ENCODE peak calls at places on chromosomes 3 and 15, in eight cellular contexts. O is breast epithelium, V is suprapubic skin, D is transverse colon, C is ovary, L is spleen, R is heart left ventricle, N is A549. F is an unnamed sample. For H3K4me1, the result is how much of the 10 kb centered on the place peaks cover.

GRCh38 chr3:160686955-160687535 is 10.1 kb downstream of the ARL14 start:
- DNase-seq in O (no peak), V (no peak), D (no peak), C (no peak), L (no peak), R (no peak), N (peak), F (no peak)

GRCh38 chr3:127717357-127718243 is 44.8 kb downstream of the ABTB1 start:
- DNase-seq in O (no peak), V (no peak), D (no peak), C (no peak), L (no peak), R (no peak), N (no peak), F (no peak)

GRCh38 chr15:76533060-76533955 is 196.7 kb downstream of the ISL2 start:
- DNase-seq in O (no peak), V (no peak), D (no peak), C (no peak), L (no peak), R (no peak), N (peak), F (no peak)

GRCh38 chr3:32347286-32348125 is 44.1 kb upstream of the CMTM7 start:
- DNase-seq in O (no peak), V (no peak), D (peak), C (no peak), L (peak), R (peak), N (no peak), F (no peak)

GRCh38 chr3:148999806-149000205 is 8.5 kb downstream of the GYG1 start:
- DNase-seq in O (no peak), V (no peak), D (no peak), C (no peak), L (no peak), R (no peak), N (no peak), F (no peak)

GRCh38 chr3:70040386-70040785 is 40.9 kb downstream of the SAMMSON start:
- DNase-seq in O (no peak), V (no peak), D (no peak), C (no peak), L (no peak), R (no peak), N (peak), F (no peak)

GRCh38 chr3:134617608-134618472 is 33.0 kb downstream of the KY start:
- DNase-seq in O (no peak), V (no peak), D (no peak), C (no peak), L (peak), R (no peak), N (no peak), F (peak)

GRCh38 chr3:59559721-59560514 is 510.1 kb upstream of the CFAP20DC start:
- DNase-seq in O (no peak), V (no peak), D (no peak), C (no peak), L (no peak), R (no peak), N (peak), F (no peak)

GRCh38 chr15:51780636-51781035 is 29.2 kb downstream of the TMOD2 start:
- DNase-seq in O (no peak), V (no peak), D (no peak), C (no peak), L (no peak), R (no peak), N (no peak), F (no peak)

GRCh38 chr15:51771773-51772172 is 20.4 kb downstream of the TMOD2 start:
- DNase-seq in O (no peak), V (no peak), D (no peak), C (no peak), L (no peak), R (no peak), N (no peak), F (no peak)

GRCh38 chr15:51770902-51771301 is 19.5 kb downstream of the TMOD2 start:
- DNase-seq in O (no peak), V (no peak), D (no peak), C (no peak), L (no peak), R (no peak), N (no peak), F (no peak)

GRCh38 chr15:51776952-51777574 is 25.7 kb downstream of the TMOD2 start:
- DNase-seq in O (peak), V (no peak), D (peak), C (peak), L (no peak), R (peak), N (peak), F (no peak)

GRCh38 chr15:51775967-51776816 is 24.8 kb downstream of the TMOD2 start:
- DNase-seq in O (no peak), V (no peak), D (peak), C (peak), L (no peak), R (peak), N (peak), F (peak)
- TF ChIP-seq POLR2A in O (no peak), V (no peak), D (no peak), C (no peak), L (no peak), R (no peak), N (no peak), F (no peak)

DNA sequence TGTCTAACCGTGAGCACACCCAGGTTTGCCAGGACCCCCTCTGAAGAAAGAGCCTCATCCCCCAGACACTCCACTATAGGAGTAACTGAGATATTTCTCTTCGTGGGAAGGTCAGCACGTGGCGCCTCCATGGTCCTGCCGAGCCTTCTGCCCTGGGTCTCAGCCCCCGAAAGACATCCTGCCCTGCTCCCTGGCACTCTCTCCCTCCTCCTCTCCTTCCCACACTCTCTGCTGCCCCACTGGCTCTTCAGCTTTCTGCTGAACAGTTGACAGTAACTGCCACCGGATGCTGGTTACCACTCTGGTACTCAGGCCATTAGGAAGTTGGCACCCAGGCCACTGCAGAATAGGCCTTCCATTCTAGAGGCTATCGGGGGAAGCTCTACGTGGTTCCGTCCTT is 185.2 kb downstream of the UACA start:
- DNase-seq in O (no peak), V (peak), D (no peak), C (no peak), L (no peak), R (no peak), N (no peak), F (no peak)
- H3K4me1 ChIP-seq in O (under half), V (under half), D (under half), C (under half), L (under half), R (under half), N (under half), F (under half)

GRCh38 chr3:72657666-72658065 is 190.6 kb downstream of the SHQ1 start:
- DNase-seq in O (no peak), V (no peak), D (no peak), C (no peak), L (no peak), R (no peak), N (no peak), F (no peak)

GRCh38 chr3:72658466-72659100 is 189.7 kb downstream of the SHQ1 start:
- DNase-seq in O (no peak), V (no peak), D (no peak), C (no peak), L (no peak), R (no peak), N (no peak), F (no peak)

GRCh38 chr3:72661115-72661457 is 187.2 kb downstream of the SHQ1 start:
- DNase-seq in O (peak), V (no peak), D (peak), C (no peak), L (no peak), R (peak), N (peak), F (no peak)

GRCh38 chr3:72659609-72660008 is 188.6 kb downstream of the SHQ1 start:
- DNase-seq in O (no peak), V (no peak), D (no peak), C (no peak), L (no peak), R (no peak), N (no peak), F (no peak)

GRCh38 chr3:72660270-72661114 is 187.8 kb downstream of the SHQ1 start:
- DNase-seq in O (no peak), V (no peak), D (no peak), C (no peak), L (no peak), R (no peak), N (no peak), F (no peak)
- H3K27ac ChIP-seq in O (peak), V (no peak), D (no peak), C (no peak), L (no peak), R (no peak), N (peak), F (no peak)

GRCh38 chr3:186790261-186790981 is 7.0 kb downstream of the EIF4A2 start:
- DNase-seq in O (no peak), V (no peak), D (no peak), C (no peak), L (no peak), R (no peak), N (peak), F (no peak)
- TF ChIP-seq POLR2A in O (no peak), V (no peak), D (peak), C (no peak), L (no peak), R (no peak), N (no peak), F (no peak)

DNA sequence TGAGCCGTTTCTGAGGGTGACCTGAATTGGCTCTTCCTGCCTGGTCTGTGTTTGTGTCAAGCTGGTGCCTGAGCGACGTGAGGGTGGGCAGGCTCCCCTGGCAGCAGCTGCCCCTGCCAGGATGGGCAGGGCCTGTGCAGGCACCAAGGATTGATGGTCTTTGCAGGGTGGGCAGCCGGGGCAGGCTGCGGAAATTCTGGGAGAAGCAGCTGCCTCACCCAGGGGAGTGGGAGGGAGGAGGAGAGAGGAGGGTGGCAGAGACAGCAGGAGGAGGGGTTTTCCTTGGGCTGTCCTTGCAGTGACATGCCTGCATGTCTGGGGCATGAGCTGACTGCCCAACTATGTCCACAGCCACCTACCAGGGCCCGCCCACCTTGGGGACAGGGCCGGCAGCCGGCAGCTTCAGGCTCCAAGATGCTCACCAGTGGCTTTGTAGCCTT is 27.9 kb upstream of the SLC6A6 start:
- DNase-seq in O (peak), V (no peak), D (no peak), C (no peak), L (no peak), R (peak), N (no peak), F (no peak)
- H3K4me1 ChIP-seq in O (under half), V (half or more), D (under half), C (under half), L (half or more), R (under half), N (under half), F (under half)

DNA sequence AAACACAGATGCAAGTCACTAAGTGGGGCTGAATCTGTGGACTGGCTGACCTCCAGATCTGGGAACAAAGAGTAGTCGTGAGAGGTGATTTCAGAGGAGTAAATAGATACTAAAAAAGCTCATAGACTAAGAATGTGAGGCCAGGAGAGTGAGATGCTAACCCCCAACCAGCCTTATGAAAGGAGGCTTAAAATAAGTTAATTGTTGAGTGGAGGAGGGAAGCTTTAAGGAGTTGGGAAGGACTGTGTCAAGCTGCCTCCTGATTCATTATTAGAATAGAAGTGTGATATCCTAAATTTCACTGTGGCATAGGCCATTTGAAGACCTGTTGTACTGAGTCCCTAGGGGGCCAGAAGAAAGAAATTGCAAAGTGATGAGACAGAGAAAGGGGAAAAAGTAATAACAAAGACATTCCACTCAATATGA is 107.6 kb downstream of the RBPMS2 start:
- DNase-seq in O (no peak), V (no peak), D (no peak), C (no peak), L (no peak), R (no peak), N (no peak), F (no peak)
- H3K27ac ChIP-seq in O (no peak), V (no peak), D (no peak), C (no peak), L (no peak), R (no peak), N (no peak), F (no peak)

GRCh38 chr3:120224249-120224648 is 60.8 kb downstream of the GPR156 start:
- DNase-seq in O (no peak), V (no peak), D (no peak), C (no peak), L (no peak), R (no peak), N (no peak), F (no peak)

GRCh38 chr3:120214161-120214560 is 70.9 kb downstream of the GPR156 start:
- DNase-seq in O (no peak), V (no peak), D (no peak), C (peak), L (no peak), R (no peak), N (no peak), F (no peak)

DNA sequence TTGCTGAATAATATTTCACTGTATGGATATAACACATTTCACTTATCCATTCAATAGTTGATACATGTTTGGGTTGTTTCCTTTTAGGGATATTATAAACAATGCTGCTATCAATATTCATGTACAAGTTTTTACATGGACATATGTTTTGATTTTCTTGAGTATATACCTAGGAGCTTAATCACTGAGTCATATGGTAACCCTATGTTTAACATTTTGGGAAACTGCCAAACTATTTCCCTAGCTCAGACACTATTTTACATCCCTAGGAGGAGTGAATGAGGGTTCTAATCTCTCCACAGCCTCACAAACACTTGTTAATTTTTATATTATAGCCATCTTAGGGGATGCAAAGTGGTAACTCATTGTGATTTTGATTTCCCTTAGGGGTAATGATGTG is 66.0 kb downstream of the GPR156 start:
- DNase-seq in O (no peak), V (no peak), D (no peak), C (no peak), L (no peak), R (no peak), N (no peak), F (no peak)
- TF ChIP-seq POLR2A in O (no peak), V (no peak), D (no peak), C (no peak), L (no peak), R (no peak), N (no peak), F (no peak)

GRCh38 chr3:58235970-58236369 is 1.6 kb upstream of the ABHD6 start:
- DNase-seq in O (no peak), V (no peak), D (no peak), C (no peak), L (no peak), R (no peak), N (no peak), F (no peak)
- H3K4me1 ChIP-seq in O (under half), V (under half), D (under half), C (under half), L (half or more), R (under half), N (under half), F (under half)

GRCh38 chr3:126367316-126367805 is 10.2 kb upstream of the KLF15 start:
- DNase-seq in O (no peak), V (no peak), D (no peak), C (no peak), L (peak), R (no peak), N (no peak), F (peak)
- H3K27ac ChIP-seq in O (no peak), V (no peak), D (no peak), C (no peak), L (no peak), R (no peak), N (no peak), F (no peak)

GRCh38 chr15:89837830-89838178 is 23.2 kb upstream of the ANPEP start:
- DNase-seq in O (no peak), V (no peak), D (no peak), C (no peak), L (no peak), R (no peak), N (no peak), F (no peak)

GRCh38 chr15:89835190-89835564 is 20.5 kb upstream of the ANPEP start:
- DNase-seq in O (peak), V (no peak), D (no peak), C (no peak), L (no peak), R (no peak), N (no peak), F (no peak)

GRCh38 chr15:89833966-89834365 is 19.3 kb upstream of the ANPEP start:
- DNase-seq in O (no peak), V (no peak), D (no peak), C (no peak), L (no peak), R (no peak), N (no peak), F (peak)

GRCh38 chr15:89837134-89837829 is 22.6 kb upstream of the ANPEP start:
- DNase-seq in O (no peak), V (no peak), D (no peak), C (no peak), L (no peak), R (no peak), N (no peak), F (no peak)

GRCh38 chr15:89836255-89837133 is 21.8 kb upstream of the ANPEP start:
- DNase-seq in O (peak), V (no peak), D (no peak), C (no peak), L (no peak), R (no peak), N (no peak), F (no peak)
- TF ChIP-seq POLR2A in O (no peak), V (no peak), D (no peak), C (no peak), L (no peak), R (no peak), N (no peak), F (no peak)